ENCODE peak calls at places on chromosomes 3 and 15, in eight cellular contexts. K is NCI-H69; A is M059J; D is LoVo; S is SHP77; Y is astrocyte of the spinal cord; Q is nucleus accumbens; V is activated CD4-positive, alpha-beta T cell treated with anti-CD3 and anti-CD28 coated beads, Interleukin-2, amount 50 U/mL, for 1 hour. I is an unnamed sample.

GRCh38 chr3:114827495-114827894 is 319.6 kb downstream of the ZBTB20 start:
- DNase-seq in K (peak; percentile 74), A (peak; percentile 57), D (no peak), S (peak; percentile 67), Y (peak; percentile 52), Q (no peak), V (no peak), I (peak; percentile 17)

GRCh38 chr3:46463120-46463867 is 1.4 kb downstream of the LTF start:
- DNase-seq in K (no peak), A (no peak), D (no peak), S (no peak), Y (no peak), Q (no peak), V (no peak), I (no peak)

GRCh38 chr3:43707998-43708397 is 17.3 kb downstream of the ABHD5 start:
- DNase-seq in K (no peak), A (peak; percentile 88), D (peak; percentile 60), S (no peak), Y (peak; percentile 94), Q (no peak), V (no peak), I (peak; percentile 15)

GRCh38 chr3:30493912-30494311 is 112.5 kb upstream of the TGFBR2 start:
- DNase-seq in K (peak; percentile 42), A (no peak), D (no peak), S (no peak), Y (peak; percentile 72), Q (no peak), V (no peak), I (no peak)

GRCh38 chr15:78415284-78415683 is 22.7 kb upstream of the IREB2 start:
- DNase-seq in K (peak; percentile 96), A (peak; percentile 39), D (peak; percentile 59), S (peak; percentile 54), Y (peak; percentile 22), Q (no peak), V (no peak), I (peak; percentile 10)

GRCh38 chr3:24042174-24042878 is 97.2 kb downstream of the NR1D2 start:
- DNase-seq in K (no peak), A (no peak), D (no peak), S (no peak), Y (peak; percentile 8), Q (no peak), V (no peak), I (no peak)

GRCh38 chr3:186691676-186692075 is 25.5 kb upstream of the KNG1 start:
- DNase-seq in K (no peak), A (peak; percentile 9), D (no peak), S (no peak), Y (no peak), Q (no peak), V (no peak), I (no peak)

GRCh38 chr15:75809986-75810750 is 33.1 kb upstream of the UBE2Q2 start:
- DNase-seq in K (peak; percentile 35), A (peak; percentile 49), D (peak; percentile 28), S (peak; percentile 43), Y (peak; percentile 23), Q (no peak), V (no peak), I (peak; percentile 60)

GRCh38 chr15:33149919-33150318 is 44.6 kb downstream of the FMN1 start:
- DNase-seq in K (no peak), A (peak; percentile 65), D (peak; percentile 61), S (no peak), Y (peak; percentile 66), Q (no peak), V (no peak), I (no peak)

GRCh38 chr3:190003730-190004129 is 117.0 kb downstream of the P3H2 start:
- DNase-seq in K (no peak), A (peak; percentile 98), D (peak; percentile 33), S (no peak), Y (peak; percentile 76), Q (no peak), V (no peak), I (peak; percentile 60)

GRCh38 chr3:134796313-134797079 is 1.4 kb downstream of the EPHB1 start:
- DNase-seq in K (peak; percentile 78), A (peak; percentile 31), D (no peak), S (no peak), Y (peak; percentile 12), Q (no peak), V (no peak), I (no peak)

GRCh38 chr3:99852851-99853250 is 35.2 kb downstream of the CMSS1 start:
- DNase-seq in K (no peak), A (peak; percentile 58), D (no peak), S (no peak), Y (no peak), Q (no peak), V (no peak), I (no peak)

GRCh38 chr15:76235186-76235826 is 76.0 kb downstream of the ETFA start:
- DNase-seq in K (peak; percentile 84), A (peak; percentile 46), D (peak; percentile 35), S (peak; percentile 9), Y (peak; percentile 57), Q (no peak), V (no peak), I (no peak)

GRCh38 chr3:47005212-47006144 is 26.0 kb downstream of the NBEAL2 start:
- DNase-seq in K (no peak), A (no peak), D (no peak), S (no peak), Y (no peak), Q (no peak), V (no peak), I (no peak)

GRCh38 chr3:173371848-173372487 is 25.6 kb upstream of the NLGN1 start:
- DNase-seq in K (peak; percentile 79), A (peak; percentile 53), D (peak; percentile 25), S (peak; percentile 29), Y (peak; percentile 39), Q (no peak), V (no peak), I (peak; percentile 66)

GRCh38 chr3:108346301-108346989 is 50.1 kb downstream of the HHLA2 start:
- DNase-seq in K (no peak), A (no peak), D (no peak), S (no peak), Y (no peak), Q (no peak), V (no peak), I (no peak)

GRCh38 chr3:184806567-184807271 is 5.2 kb upstream of the VPS8 start:
- DNase-seq in K (no peak), A (peak; percentile 42), D (no peak), S (no peak), Y (no peak), Q (no peak), V (no peak), I (no peak)

GRCh38 chr3:113264249-113264648 is 52.9 kb downstream of the BOC start:
- DNase-seq in K (peak; percentile 83), A (no peak), D (no peak), S (peak; percentile 82), Y (no peak), Q (no peak), V (no peak), I (no peak)

GRCh38 chr3:52128118-52128683 is 26.0 kb downstream of the POC1A start:
- DNase-seq in K (no peak), A (peak; percentile 95), D (peak; percentile 88), S (no peak), Y (peak; percentile 73), Q (no peak), V (no peak), I (peak; percentile 28)

GRCh38 chr15:42785569-42785968 is 48.6 kb upstream of the CDAN1 start:
- DNase-seq in K (no peak), A (no peak), D (no peak), S (no peak), Y (no peak), Q (no peak), V (no peak), I (no peak)

GRCh38 chr3:183274609-183275008 is 21.6 kb downstream of the B3GNT5 start:
- DNase-seq in K (no peak), A (peak; percentile 49), D (no peak), S (no peak), Y (no peak), Q (no peak), V (no peak), I (peak; percentile 37)

GRCh38 chr3:67109651-67110204 is 111.6 kb downstream of the KBTBD8 start:
- DNase-seq in K (peak; percentile 31), A (peak; percentile 47), D (peak; percentile 18), S (peak; percentile 32), Y (peak; percentile 83), Q (no peak), V (no peak), I (peak; percentile 3)

GRCh38 chr15:92527197-92527596 is 128.4 kb downstream of the FAM174B start:
- DNase-seq in K (peak; percentile 54), A (peak; percentile 66), D (no peak), S (no peak), Y (peak; percentile 76), Q (no peak), V (no peak), I (no peak)

GRCh38 chr15:64582202-64582601 is 121.8 kb downstream of the ZNF609 start:
- DNase-seq in K (no peak), A (no peak), D (no peak), S (no peak), Y (no peak), Q (no peak), V (no peak), I (no peak)

GRCh38 chr3:108124337-108125150 is 33.7 kb upstream of the CD47 start:
- DNase-seq in K (peak; percentile 62), A (no peak), D (no peak), S (no peak), Y (no peak), Q (no peak), V (peak; percentile 56), I (no peak)

GRCh38 chr15:67253103-67253502 is 1.4 kb downstream of the AAGAB start:
- DNase-seq in K (no peak), A (no peak), D (peak; percentile 35), S (no peak), Y (no peak), Q (no peak), V (no peak), I (peak; percentile 30)

GRCh38 chr3:136955813-136956212 is 2.0 kb upstream of the IL20RB start:
- DNase-seq in K (no peak), A (peak; percentile 98), D (peak; percentile 90), S (no peak), Y (peak; percentile 87), Q (no peak), V (no peak), I (peak; percentile 79)

GRCh38 chr3:30873667-30874066 is 20.8 kb downstream of the GADL1 start:
- DNase-seq in K (no peak), A (no peak), D (no peak), S (no peak), Y (no peak), Q (no peak), V (no peak), I (no peak)

GRCh38 chr3:59247402-59247841 is 197.6 kb upstream of the CFAP20DC start:
- DNase-seq in K (peak; percentile 85), A (peak; percentile 77), D (no peak), S (no peak), Y (no peak), Q (no peak), V (no peak), I (no peak)

GRCh38 chr15:90101130-90101968 is 919 bp downstream of the IDH2 start:
- DNase-seq in K (peak; percentile 75), A (no peak), D (no peak), S (peak; percentile 18), Y (no peak), Q (peak; percentile 66), V (peak; percentile 18), I (peak; percentile 36)

GRCh38 chr3:28700728-28701127 is 352.1 kb upstream of the AZI2 start:
- DNase-seq in K (no peak), A (no peak), D (no peak), S (no peak), Y (no peak), Q (no peak), V (no peak), I (no peak)

GRCh38 chr3:23549148-23549910 is 256.4 kb upstream of the UBE2E1 start:
- DNase-seq in K (no peak), A (no peak), D (peak; percentile 41), S (no peak), Y (no peak), Q (no peak), V (no peak), I (no peak)

GRCh38 chr3:183918178-183918577 is 33.5 kb upstream of the PARL start:
- DNase-seq in K (no peak), A (no peak), D (no peak), S (no peak), Y (no peak), Q (no peak), V (no peak), I (no peak)

GRCh38 chr3:136366289-136366688 is 116.1 kb downstream of the PCCB start:
- DNase-seq in K (peak; percentile 40), A (peak; percentile 7), D (no peak), S (no peak), Y (no peak), Q (no peak), V (no peak), I (no peak)